ENCODE peak calls at places on chromosomes 12 and 14, in six cellular contexts. L is effector memory CD4-positive, alpha-beta T cell; A is body of pancreas; Q is CD8-positive, alpha-beta T cell; C is right cardiac atrium; R is IMR-90. V is an unnamed sample.

GRCh38 chr12:45756666-45757065 is 27.2 kb downstream of the ARID2 start:
- DNase-seq in L (no peak), A (peak), Q (no peak), C (peak), R (peak), V (no peak)

GRCh38 chr14:92867246-92867925 is 55.6 kb upstream of the CHGA start:
- DNase-seq in L (no peak), A (no peak), Q (no peak), C (no peak), R (no peak), V (no peak)

GRCh38 chr12:52191841-52192791 is at the start of gene KRT80:
- DNase-seq in L (no peak), A (peak), Q (no peak), C (peak), R (peak), V (peak)

GRCh38 chr12:93154753-93155475 is 222.8 kb upstream of the NUDT4 start:
- DNase-seq in L (no peak), A (no peak), Q (no peak), C (no peak), R (peak), V (no peak)

GRCh38 chr14:22854963-22855724 is 16.4 kb upstream of the LRP10 start:
- DNase-seq in L (no peak), A (no peak), Q (no peak), C (no peak), R (no peak), V (no peak)

GRCh38 chr14:57573193-57573592 is 79.5 kb upstream of the CCDC198 start:
- DNase-seq in L (no peak), A (no peak), Q (no peak), C (no peak), R (no peak), V (no peak)

GRCh38 chr12:57461326-57461903 is 1.8 kb downstream of the GLI1 start:
- DNase-seq in L (no peak), A (peak), Q (no peak), C (peak), R (peak), V (peak)

GRCh38 chr12:107651867-107652449 is 33.6 kb upstream of the PWP1 start:
- DNase-seq in L (no peak), A (no peak), Q (no peak), C (no peak), R (peak), V (no peak)

GRCh38 chr14:35512765-35513164 is 21.2 kb upstream of the INSM2 start:
- DNase-seq in L (no peak), A (no peak), Q (no peak), C (no peak), R (no peak), V (no peak)

GRCh38 chr14:74763803-74764531 is 851 bp downstream of the YLPM1 start:
- DNase-seq in L (no peak), A (peak), Q (peak), C (peak), R (peak), V (no peak)

GRCh38 chr12:12716151-12716844 is 870 bp upstream of the CDKN1B start:
- DNase-seq in L (no peak), A (no peak), Q (no peak), C (no peak), R (peak), V (no peak)

GRCh38 chr12:42039146-42039545 is 105.5 kb downstream of the GXYLT1 start:
- DNase-seq in L (no peak), A (no peak), Q (no peak), C (no peak), R (peak), V (no peak)

GRCh38 chr12:4270670-4271432 is 2.7 kb upstream of the CCND2 start:
- DNase-seq in L (peak), A (peak), Q (peak), C (peak), R (no peak), V (no peak)

GRCh38 chr12:98725481-98726247 is 80.6 kb downstream of the APAF1 start:
- DNase-seq in L (no peak), A (peak), Q (no peak), C (peak), R (peak), V (no peak)

GRCh38 chr14:100065942-100066574 is 836 bp downstream of the EVL start:
- DNase-seq in L (peak), A (no peak), Q (peak), C (peak), R (no peak), V (no peak)

GRCh38 chr14:52885230-52885629 is 65.6 kb downstream of the FERMT2 start:
- DNase-seq in L (no peak), A (no peak), Q (no peak), C (no peak), R (peak), V (no peak)

GRCh38 chr12:113862570-113863454 is 103.3 kb downstream of the RBM19 start:
- DNase-seq in L (no peak), A (no peak), Q (no peak), C (no peak), R (peak), V (no peak)

GRCh38 chr12:57138526-57139272 is 8.7 kb downstream of the LRP1-AS start:
- DNase-seq in L (no peak), A (peak), Q (no peak), C (peak), R (no peak), V (peak)

GRCh38 chr14:67045440-67045839 is 143.8 kb upstream of the GARIN2 start:
- DNase-seq in L (no peak), A (no peak), Q (no peak), C (no peak), R (no peak), V (no peak)

GRCh38 chr12:87074801-87075200 is 818.6 kb upstream of the MGAT4C start:
- DNase-seq in L (no peak), A (no peak), Q (no peak), C (no peak), R (peak), V (no peak)

GRCh38 chr12:75699728-75700496 is 188.5 kb upstream of the KRR1 start:
- DNase-seq in L (no peak), A (no peak), Q (no peak), C (no peak), R (peak), V (no peak)

GRCh38 chr12:48119078-48119833 is at the start of gene PFKM:
- DNase-seq in L (peak), A (peak), Q (peak), C (peak), R (peak), V (peak)

GRCh38 chr14:103624860-103625259 is 4.2 kb upstream of the KLC1 start:
- DNase-seq in L (no peak), A (peak), Q (no peak), C (peak), R (peak), V (no peak)

DNA sequence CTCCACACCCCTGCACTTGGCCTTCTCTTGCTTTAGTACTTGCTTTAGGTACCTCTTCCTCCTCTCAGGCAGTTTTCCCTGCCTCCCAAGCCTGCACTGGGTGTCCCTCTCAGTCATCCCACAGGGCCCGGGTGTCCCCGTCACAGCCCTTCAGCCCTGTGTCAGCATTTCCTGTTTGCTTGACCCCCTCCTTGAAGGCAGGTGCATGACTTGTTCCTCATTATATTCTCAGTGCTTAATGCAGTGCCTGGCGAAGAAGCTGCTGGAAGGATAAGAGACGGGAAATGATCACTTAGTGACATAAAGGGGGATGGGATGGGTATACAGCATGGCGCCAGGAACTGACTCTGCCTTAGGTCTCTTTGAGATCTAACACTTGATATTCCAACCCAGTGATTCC is 61.5 kb downstream of the IQSEC3 start:
- DNase-seq in L (no peak), A (no peak), Q (no peak), C (no peak), R (no peak), V (no peak)
- H3K27ac ChIP-seq in L (no peak), A (no peak), Q (no peak), C (no peak), R (no peak), V (no peak)

GRCh38 chr14:69647216-69647615 is 35.8 kb downstream of the SUSD6 start:
- DNase-seq in L (no peak), A (no peak), Q (no peak), C (no peak), R (peak), V (no peak)
- H3K27ac ChIP-seq in L (no peak), A (peak), Q (no peak), C (no peak), R (no peak), V (peak)

GRCh38 chr12:77087427-77087826 is 22.1 kb upstream of the E2F7 start:
- DNase-seq in L (no peak), A (no peak), Q (no peak), C (no peak), R (peak), V (no peak)

GRCh38 chr12:77089701-77090220 is 24.4 kb upstream of the E2F7 start:
- DNase-seq in L (no peak), A (no peak), Q (no peak), C (no peak), R (no peak), V (no peak)
- H3K27ac ChIP-seq in L (no peak), A (no peak), Q (no peak), C (no peak), R (no peak), V (no peak)

DNA sequence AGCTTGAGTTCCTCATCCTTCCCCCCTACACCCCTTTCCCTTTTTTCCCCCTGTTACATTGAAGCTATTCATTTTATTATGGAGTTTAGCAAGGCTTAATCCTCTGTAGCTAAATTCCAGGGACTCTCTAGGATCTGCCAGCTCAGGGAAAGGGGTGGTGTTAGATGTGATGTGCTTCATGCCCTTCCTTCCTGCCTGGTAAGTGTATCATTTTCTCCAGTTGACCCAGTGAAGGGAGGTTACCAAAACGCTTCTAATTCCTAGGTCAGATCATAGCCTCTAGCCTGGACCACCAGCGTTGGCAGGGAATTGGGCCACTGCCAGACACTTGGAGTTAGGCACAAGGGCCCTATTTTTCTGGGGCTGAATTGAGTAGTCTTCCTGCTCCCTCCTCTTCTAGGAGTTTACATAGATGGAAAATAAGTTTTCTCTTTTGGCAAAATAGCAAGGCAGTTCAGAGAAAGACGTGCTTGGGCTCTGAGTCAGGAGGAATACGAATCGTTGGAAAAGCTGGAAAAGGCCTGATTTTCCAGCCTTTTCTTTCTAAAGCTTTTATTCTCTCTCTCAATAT is 88.3 kb downstream of the NPAS3 start:
- DNase-seq in L (no peak), A (no peak), Q (no peak), C (peak), R (no peak), V (no peak)
- H3K27ac ChIP-seq in L (no peak), A (no peak), Q (no peak), C (no peak), R (no peak), V (no peak)

GRCh38 chr14:64463873-64464272 is 1.4 kb upstream of the AKAP5 start:
- DNase-seq in L (no peak), A (no peak), Q (no peak), C (no peak), R (no peak), V (no peak)

GRCh38 chr14:64465856-64466554 is 706 bp downstream of the AKAP5 start:
- DNase-seq in L (no peak), A (peak), Q (no peak), C (no peak), R (peak), V (no peak)

GRCh38 chr14:64465208-64465821 is at the start of gene AKAP5:
- DNase-seq in L (peak), A (peak), Q (peak), C (peak), R (peak), V (peak)

GRCh38 chr14:64463198-64463597 is 2.1 kb upstream of the AKAP5 start:
- DNase-seq in L (no peak), A (no peak), Q (no peak), C (no peak), R (no peak), V (no peak)

GRCh38 chr14:64464695-64465094 is 604 bp upstream of the AKAP5 start:
- DNase-seq in L (no peak), A (no peak), Q (no peak), C (no peak), R (no peak), V (no peak)
- H3K27ac ChIP-seq in L (no peak), A (no peak), Q (no peak), C (no peak), R (no peak), V (no peak)

GRCh38 chr14:82387699-82388098 is 854.0 kb upstream of the SEL1L start:
- DNase-seq in L (no peak), A (peak), Q (no peak), C (no peak), R (no peak), V (no peak)
- H3K27ac ChIP-seq in L (no peak), A (no peak), Q (no peak), C (no peak), R (no peak), V (no peak)

GRCh38 chr12:10389941-10390340 is at the start of gene KLRK1:
- DNase-seq in L (no peak), A (no peak), Q (no peak), C (no peak), R (no peak), V (no peak)

GRCh38 chr12:10384191-10384590 is 5.7 kb downstream of the KLRK1 start:
- DNase-seq in L (no peak), A (no peak), Q (no peak), C (no peak), R (no peak), V (no peak)

GRCh38 chr12:10385181-10385613 is 4.6 kb downstream of the KLRK1 start:
- DNase-seq in L (no peak), A (no peak), Q (no peak), C (no peak), R (peak), V (no peak)

GRCh38 chr12:10392394-10392930 is 2.6 kb upstream of the KLRK1 start:
- DNase-seq in L (no peak), A (peak), Q (no peak), C (peak), R (peak), V (no peak)

DNA sequence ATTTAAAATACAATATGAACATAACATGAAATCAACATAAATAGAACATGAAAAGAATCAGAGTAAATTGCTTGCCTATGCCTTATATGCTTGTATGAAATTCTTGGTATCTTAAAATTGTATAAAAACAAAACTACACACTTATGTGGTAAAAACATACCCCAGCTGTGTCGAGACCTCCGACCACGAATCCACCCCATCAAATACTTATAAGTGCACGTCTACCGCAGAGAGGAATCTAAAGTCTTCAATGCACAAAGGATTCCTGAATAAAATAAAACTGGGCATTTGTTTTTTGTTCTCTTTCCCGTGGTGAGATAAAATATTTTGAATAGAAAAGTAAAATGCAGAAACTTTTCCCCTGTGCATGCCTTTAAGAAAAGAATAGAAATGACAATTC is 1.2 kb downstream of the KLRK1 start:
- DNase-seq in L (no peak), A (no peak), Q (no peak), C (no peak), R (no peak), V (no peak)
- H3K27ac ChIP-seq in L (no peak), A (no peak), Q (peak), C (no peak), R (no peak), V (peak)

GRCh38 chr12:121576851-121577391 is 3.9 kb downstream of the KDM2B start:
- DNase-seq in L (no peak), A (no peak), Q (no peak), C (peak), R (peak), V (no peak)
- H3K27ac ChIP-seq in L (no peak), A (no peak), Q (no peak), C (peak), R (peak), V (no peak)

DNA sequence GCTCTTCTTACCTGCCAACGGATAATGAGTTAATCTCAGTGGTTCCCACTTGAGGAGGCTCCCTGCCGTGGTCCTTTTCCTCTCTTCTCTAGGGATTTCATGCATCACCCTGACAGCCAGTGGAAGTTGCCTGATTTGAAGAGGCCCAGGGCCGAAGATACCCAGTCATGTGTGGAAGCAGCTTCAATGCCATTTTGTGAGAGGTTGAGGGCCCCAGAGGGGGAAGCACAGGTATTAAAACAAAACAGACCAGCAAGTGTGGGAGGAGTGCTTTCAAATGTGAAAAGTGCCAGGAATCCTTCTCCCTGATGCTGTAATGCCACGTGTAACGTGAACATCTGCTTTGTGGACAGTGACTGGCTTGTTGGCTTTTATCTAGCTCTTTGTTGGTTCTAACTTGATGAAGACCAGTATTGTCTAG is 1.5 kb downstream of the TCP11L2 start:
- DNase-seq in L (no peak), A (no peak), Q (no peak), C (no peak), R (no peak), V (no peak)
- H3K27ac ChIP-seq in L (peak), A (peak), Q (peak), C (peak), R (no peak), V (peak)